ENCODE peak calls at places on chromosomes 2 and 18, in six cellular contexts. One of them, this sample, is unnamed.

GRCh38 chr2:26732446-26732845 is 31.6 kb upstream of the SLC35F6 start:
- DNase-seq in DND-41: no peak
- DNase-seq in astrocyte: no peak
- DNase-seq in heart right ventricle: no peak
- DNase-seq in RWPE2: no peak
- DNase-seq in cardiac muscle cell: no peak
- DNase-seq in this sample: no peak

GRCh38 chr18:77263471-77263774 is 13.8 kb downstream of the GALR1 start:
- DNase-seq in astrocyte: no peak
- DNase-seq in DND-41: no peak
- DNase-seq in RWPE2: no peak
- DNase-seq in heart right ventricle: no peak
- DNase-seq in cardiac muscle cell: no peak
- DNase-seq in this sample: no peak

GRCh38 chr18:9719421-9719981 is 11.4 kb downstream of the RAB31 start:
- DNase-seq in heart right ventricle: no peak
- DNase-seq in DND-41: no peak
- DNase-seq in cardiac muscle cell: no peak
- DNase-seq in RWPE2: no peak
- DNase-seq in astrocyte: peak; percentile 89
- DNase-seq in this sample: no peak

GRCh38 chr2:2101924-2102323 is 229.2 kb downstream of the MYT1L start:
- DNase-seq in astrocyte: no peak
- DNase-seq in RWPE2: no peak
- DNase-seq in DND-41: no peak
- DNase-seq in heart right ventricle: no peak
- DNase-seq in cardiac muscle cell: no peak
- DNase-seq in this sample: no peak

GRCh38 chr2:46716806-46717732 is 198.5 kb downstream of the MCFD2 start:
- DNase-seq in cardiac muscle cell: no peak
- DNase-seq in RWPE2: no peak
- DNase-seq in DND-41: no peak
- DNase-seq in astrocyte: no peak
- DNase-seq in heart right ventricle: no peak
- DNase-seq in this sample: no peak

GRCh38 chr2:226115102-226115831 is 684.4 kb downstream of the IRS1 start:
- DNase-seq in DND-41: no peak
- DNase-seq in astrocyte: peak; percentile 99
- DNase-seq in RWPE2: no peak
- DNase-seq in heart right ventricle: no peak
- DNase-seq in cardiac muscle cell: no peak
- DNase-seq in this sample: no peak

GRCh38 chr18:55847960-55848359 is 260.0 kb upstream of the TCF4 start:
- DNase-seq in heart right ventricle: no peak
- DNase-seq in DND-41: no peak
- DNase-seq in RWPE2: no peak
- DNase-seq in cardiac muscle cell: no peak
- DNase-seq in astrocyte: no peak
- DNase-seq in this sample: no peak

GRCh38 chr2:7604456-7604855 is 687.2 kb downstream of the RNF144A start:
- DNase-seq in RWPE2: no peak
- DNase-seq in DND-41: no peak
- DNase-seq in cardiac muscle cell: peak; percentile 39
- DNase-seq in astrocyte: no peak
- DNase-seq in heart right ventricle: no peak
- DNase-seq in this sample: no peak

GRCh38 chr18:47754311-47755101 is 176.0 kb downstream of the SMAD2 start:
- DNase-seq in cardiac muscle cell: peak; percentile 64
- DNase-seq in RWPE2: no peak
- DNase-seq in astrocyte: no peak
- DNase-seq in heart right ventricle: peak; percentile 39
- DNase-seq in DND-41: peak; percentile 66
- DNase-seq in this sample: peak; percentile 33

GRCh38 chr2:181138816-181139215 is 158.4 kb downstream of the UBE2E3 start:
- DNase-seq in cardiac muscle cell: no peak
- DNase-seq in RWPE2: no peak
- DNase-seq in astrocyte: peak; percentile 18
- DNase-seq in heart right ventricle: no peak
- DNase-seq in DND-41: no peak
- DNase-seq in this sample: no peak

GRCh38 chr2:222440670-222441422 is 16.5 kb downstream of the SGPP2 start:
- DNase-seq in DND-41: no peak
- DNase-seq in RWPE2: no peak
- DNase-seq in heart right ventricle: no peak
- DNase-seq in astrocyte: peak; percentile 83
- DNase-seq in cardiac muscle cell: no peak
- DNase-seq in this sample: no peak

GRCh38 chr2:153963247-153963646 is 91.5 kb downstream of the GALNT13 start:
- DNase-seq in DND-41: no peak
- DNase-seq in cardiac muscle cell: no peak
- DNase-seq in heart right ventricle: no peak
- DNase-seq in astrocyte: no peak
- DNase-seq in RWPE2: no peak
- DNase-seq in this sample: no peak

GRCh38 chr2:233922471-233922870 is 5.3 kb downstream of the TRPM8 start:
- DNase-seq in heart right ventricle: no peak
- DNase-seq in RWPE2: no peak
- DNase-seq in DND-41: no peak
- DNase-seq in astrocyte: no peak
- DNase-seq in cardiac muscle cell: no peak
- DNase-seq in this sample: no peak

GRCh38 chr2:68391099-68391498 is 26.0 kb downstream of the PLEK start:
- DNase-seq in heart right ventricle: no peak
- DNase-seq in RWPE2: no peak
- DNase-seq in astrocyte: no peak
- DNase-seq in cardiac muscle cell: no peak
- DNase-seq in DND-41: no peak
- DNase-seq in this sample: no peak

GRCh38 chr2:113169002-113169530 is 4.7 kb upstream of the PSD4 start:
- DNase-seq in heart right ventricle: no peak
- DNase-seq in RWPE2: no peak
- DNase-seq in cardiac muscle cell: no peak
- DNase-seq in DND-41: peak; percentile 4
- DNase-seq in astrocyte: no peak
- DNase-seq in this sample: peak; percentile 29

GRCh38 chr18:42290318-42291307 is 335.6 kb downstream of the PIK3C3 start:
- DNase-seq in cardiac muscle cell: no peak
- DNase-seq in heart right ventricle: no peak
- DNase-seq in astrocyte: no peak
- DNase-seq in RWPE2: no peak
- DNase-seq in DND-41: no peak
- DNase-seq in this sample: no peak

DNA sequence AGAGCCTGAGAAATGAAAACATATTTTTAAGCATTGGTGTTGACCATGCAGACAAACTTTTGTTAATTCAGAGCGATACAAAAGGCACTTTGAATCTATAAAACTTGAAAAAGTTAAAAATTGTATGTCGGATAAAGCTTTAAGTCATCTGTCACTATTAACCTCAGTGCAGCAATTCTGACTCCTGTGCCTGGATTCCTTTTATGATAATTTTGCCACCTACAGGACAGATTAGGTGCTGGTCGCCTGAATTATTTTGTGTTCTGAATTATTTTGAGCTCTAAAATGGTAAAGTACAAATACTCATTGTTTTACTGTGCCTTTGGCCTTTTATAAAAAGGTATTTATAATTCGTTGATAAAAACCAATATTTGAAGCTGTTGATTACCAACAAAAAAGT is 19.4 kb upstream of the RNF138 start:
- DNase-seq in heart right ventricle: no peak
- DNase-seq in RWPE2: no peak
- DNase-seq in astrocyte: no peak
- DNase-seq in DND-41: peak; percentile 24
- DNase-seq in cardiac muscle cell: no peak
- DNase-seq in this sample: no peak
- TF ChIP-seq CTCF in heart right ventricle: no peak
- TF ChIP-seq CTCF in RWPE2: peak; percentile 54
- TF ChIP-seq CTCF in astrocyte: peak; percentile 33
- TF ChIP-seq CTCF in DND-41: peak; percentile 69
- TF ChIP-seq CTCF in cardiac muscle cell: peak; percentile 38
- TF ChIP-seq CTCF in this sample: peak; percentile 65

GRCh38 chr2:135926605-135927004 is 50.4 kb upstream of the MCM6 start:
- DNase-seq in astrocyte: no peak
- DNase-seq in heart right ventricle: no peak
- DNase-seq in RWPE2: no peak
- DNase-seq in cardiac muscle cell: no peak
- DNase-seq in DND-41: no peak
- DNase-seq in this sample: no peak
- H3K36me3 ChIP-seq in astrocyte: peaks cover 6% of the 10 kb centered on the region
- H3K36me3 ChIP-seq in heart right ventricle: no peaks in the 10 kb centered on the region
- H3K36me3 ChIP-seq in RWPE2: peaks cover 95% of the 10 kb centered on the region
- H3K36me3 ChIP-seq in cardiac muscle cell: peaks cover 49% of the 10 kb centered on the region
- H3K36me3 ChIP-seq in DND-41: peaks cover 68% of the 10 kb centered on the region
- H3K36me3 ChIP-seq in this sample: no peaks in the 10 kb centered on the region

GRCh38 chr2:98355881-98356280 is 9.6 kb downstream of the CNGA3 start:
- DNase-seq in astrocyte: no peak
- DNase-seq in RWPE2: no peak
- DNase-seq in cardiac muscle cell: peak; percentile 26
- DNase-seq in DND-41: no peak
- DNase-seq in heart right ventricle: no peak
- DNase-seq in this sample: no peak

GRCh38 chr2:98357856-98358255 is 11.6 kb downstream of the CNGA3 start:
- DNase-seq in heart right ventricle: no peak
- DNase-seq in DND-41: no peak
- DNase-seq in RWPE2: no peak
- DNase-seq in astrocyte: no peak
- DNase-seq in cardiac muscle cell: no peak
- DNase-seq in this sample: no peak

GRCh38 chr2:98356729-98357128 is 10.5 kb downstream of the CNGA3 start:
- DNase-seq in cardiac muscle cell: no peak
- DNase-seq in RWPE2: no peak
- DNase-seq in heart right ventricle: no peak
- DNase-seq in DND-41: no peak
- DNase-seq in astrocyte: no peak
- DNase-seq in this sample: no peak

DNA sequence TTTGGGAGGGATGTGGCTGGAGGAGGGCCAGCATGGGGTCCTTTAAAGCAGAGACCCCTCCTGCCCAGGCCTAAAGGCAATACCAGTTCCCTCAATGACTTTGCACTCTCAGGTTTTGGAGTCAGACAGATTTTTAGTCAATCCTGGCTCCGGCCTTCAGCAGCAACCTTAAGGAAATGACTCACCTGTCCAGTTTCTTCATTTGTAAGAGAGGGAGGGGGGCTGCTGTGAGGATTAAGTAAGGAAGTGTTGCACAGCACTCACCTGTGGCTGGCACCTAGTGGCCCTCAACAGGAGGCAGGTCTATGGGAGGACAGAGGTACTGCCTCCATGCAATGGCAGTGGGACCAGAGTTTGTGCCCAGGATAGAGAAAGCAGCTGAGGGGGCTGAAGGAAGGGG is 13.7 kb downstream of the CNGA3 start:
- DNase-seq in cardiac muscle cell: no peak
- DNase-seq in RWPE2: no peak
- DNase-seq in heart right ventricle: no peak
- DNase-seq in DND-41: no peak
- DNase-seq in astrocyte: no peak
- DNase-seq in this sample: no peak
- TF ChIP-seq CTCF in cardiac muscle cell: no peak
- TF ChIP-seq CTCF in RWPE2: peak; percentile 19
- TF ChIP-seq CTCF in heart right ventricle: no peak
- TF ChIP-seq CTCF in DND-41: no peak
- TF ChIP-seq CTCF in astrocyte: no peak
- TF ChIP-seq CTCF in this sample: no peak

DNA sequence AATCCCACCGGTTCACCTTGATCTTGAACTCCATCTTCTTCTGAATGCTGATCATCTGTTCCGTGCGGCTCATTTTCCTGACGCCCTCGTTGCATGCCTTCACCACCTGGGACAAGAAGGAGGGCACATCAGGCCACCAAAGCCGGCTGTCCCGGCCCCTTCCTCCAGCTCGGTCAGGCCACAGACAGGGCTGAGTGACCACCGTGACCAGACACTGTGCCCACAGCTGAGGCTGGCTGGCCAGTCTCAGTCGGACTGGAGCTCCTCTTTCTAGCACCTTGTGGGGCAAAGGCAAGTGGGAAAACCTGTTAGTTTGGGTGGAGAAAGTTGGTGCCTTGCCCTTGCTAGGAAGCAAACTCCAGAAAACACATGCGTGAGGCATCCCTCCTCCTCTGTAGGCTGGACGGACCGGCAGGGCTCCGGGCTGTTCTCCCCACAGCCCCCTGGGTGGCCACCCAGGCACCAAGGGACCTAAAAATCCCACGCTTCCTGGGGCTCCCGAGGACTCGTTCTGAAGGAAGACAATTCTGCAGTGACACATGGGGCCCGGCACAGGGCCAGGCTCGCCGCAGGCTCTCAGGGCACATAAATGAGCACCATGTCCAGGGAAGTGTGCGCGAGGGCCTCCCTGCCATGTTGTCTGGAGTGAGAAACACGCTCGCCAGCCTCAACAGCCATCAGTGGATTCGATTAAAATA is 15.3 kb downstream of the SNORC start:
- DNase-seq in DND-41: no peak
- DNase-seq in cardiac muscle cell: no peak
- DNase-seq in RWPE2: no peak
- DNase-seq in heart right ventricle: peak; percentile 3
- DNase-seq in astrocyte: no peak
- DNase-seq in this sample: no peak
- H3K36me3 ChIP-seq in DND-41: no peaks in the 10 kb centered on the region
- H3K36me3 ChIP-seq in cardiac muscle cell: no peaks in the 10 kb centered on the region
- H3K36me3 ChIP-seq in RWPE2: no peaks in the 10 kb centered on the region
- H3K36me3 ChIP-seq in heart right ventricle: no peaks in the 10 kb centered on the region
- H3K36me3 ChIP-seq in astrocyte: no peaks in the 10 kb centered on the region
- H3K36me3 ChIP-seq in this sample: no peaks in the 10 kb centered on the region

DNA sequence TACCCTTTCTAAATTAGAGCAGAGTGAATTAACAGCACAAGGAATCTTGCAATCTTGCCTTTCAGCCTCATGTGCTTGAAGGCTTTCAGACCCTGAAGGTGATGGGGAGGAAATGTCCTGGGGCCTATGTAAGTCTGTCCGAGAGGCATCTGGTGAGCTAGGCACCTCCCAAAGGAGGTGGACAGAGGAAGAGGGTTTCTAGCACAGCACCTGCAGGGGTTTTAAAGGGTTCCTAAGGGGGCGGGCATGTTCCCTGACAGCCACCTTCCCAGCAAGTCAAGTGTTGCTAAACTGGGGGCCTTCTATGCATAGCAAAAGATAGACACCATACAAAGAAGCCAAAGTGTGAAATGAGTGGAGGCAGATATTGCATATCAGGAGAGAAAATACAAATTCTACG is 88.5 kb downstream of the CDH2 start:
- DNase-seq in cardiac muscle cell: peak; percentile 72
- DNase-seq in heart right ventricle: no peak
- DNase-seq in DND-41: no peak
- DNase-seq in astrocyte: no peak
- DNase-seq in RWPE2: no peak
- DNase-seq in this sample: no peak
- TF ChIP-seq CTCF in cardiac muscle cell: no peak
- TF ChIP-seq CTCF in heart right ventricle: no peak
- TF ChIP-seq CTCF in DND-41: no peak
- TF ChIP-seq CTCF in astrocyte: no peak
- TF ChIP-seq CTCF in RWPE2: no peak
- TF ChIP-seq CTCF in this sample: no peak

This sample was measured in CD8-positive, alpha-beta T cell.